ENCODE peak calls at places on chromosomes 6 and 20, in six cellular contexts. One of them, this sample, is unnamed.

GRCh38 chr20:20459726-20460125 is 91.8 kb downstream of the INSM1 start:
- DNase-seq in neural crest cell: no peak
- DNase-seq in dorsolateral prefrontal cortex: no peak
- DNase-seq in WTC11: no peak
- DNase-seq in GM12865: no peak
- DNase-seq in cardiac muscle cell: no peak
- DNase-seq in this sample: no peak

GRCh38 chr20:53050338-53050737 is 78.2 kb downstream of the TSHZ2 start:
- DNase-seq in neural crest cell: no peak
- DNase-seq in dorsolateral prefrontal cortex: no peak
- DNase-seq in WTC11: no peak
- DNase-seq in GM12865: no peak
- DNase-seq in cardiac muscle cell: no peak
- DNase-seq in this sample: no peak

GRCh38 chr6:109944448-109944847 is 33.7 kb upstream of the GPR6 start:
- DNase-seq in neural crest cell: no peak
- DNase-seq in dorsolateral prefrontal cortex: no peak
- DNase-seq in WTC11: peak; percentile 39
- DNase-seq in GM12865: no peak
- DNase-seq in cardiac muscle cell: no peak
- DNase-seq in this sample: no peak

GRCh38 chr20:24993337-24994185 is 1.0 kb upstream of the APMAP start:
- DNase-seq in neural crest cell: no peak
- DNase-seq in dorsolateral prefrontal cortex: no peak
- DNase-seq in WTC11: no peak
- DNase-seq in GM12865: no peak
- DNase-seq in cardiac muscle cell: peak; percentile 67
- DNase-seq in this sample: no peak

GRCh38 chr6:143271024-143271423 is 179.5 kb downstream of the ADAT2 start:
- DNase-seq in neural crest cell: no peak
- DNase-seq in dorsolateral prefrontal cortex: no peak
- DNase-seq in WTC11: no peak
- DNase-seq in GM12865: no peak
- DNase-seq in cardiac muscle cell: peak; percentile 81
- DNase-seq in this sample: no peak

GRCh38 chr6:155142163-155142901 is 121.5 kb upstream of the CLDN20 start:
- DNase-seq in neural crest cell: no peak
- DNase-seq in dorsolateral prefrontal cortex: no peak
- DNase-seq in WTC11: no peak
- DNase-seq in GM12865: no peak
- DNase-seq in cardiac muscle cell: peak; percentile 29
- DNase-seq in this sample: no peak

GRCh38 chr20:845967-846893 is 12.7 kb downstream of the FAM110A start:
- DNase-seq in neural crest cell: no peak
- DNase-seq in dorsolateral prefrontal cortex: no peak
- DNase-seq in WTC11: no peak
- DNase-seq in GM12865: no peak
- DNase-seq in cardiac muscle cell: no peak
- DNase-seq in this sample: no peak

GRCh38 chr20:1369970-1370369 is 22.9 kb downstream of the FKBP1A start:
- DNase-seq in neural crest cell: no peak
- DNase-seq in dorsolateral prefrontal cortex: peak; percentile 19
- DNase-seq in WTC11: no peak
- DNase-seq in GM12865: no peak
- DNase-seq in cardiac muscle cell: no peak
- DNase-seq in this sample: no peak

GRCh38 chr20:61513124-61514017 is 261.3 kb downstream of the CDH4 start:
- DNase-seq in neural crest cell: no peak
- DNase-seq in dorsolateral prefrontal cortex: no peak
- DNase-seq in WTC11: no peak
- DNase-seq in GM12865: no peak
- DNase-seq in cardiac muscle cell: no peak
- DNase-seq in this sample: no peak

GRCh38 chr20:58449703-58450138 is 60.7 kb downstream of the VAPB start:
- DNase-seq in neural crest cell: no peak
- DNase-seq in dorsolateral prefrontal cortex: no peak
- DNase-seq in WTC11: no peak
- DNase-seq in GM12865: peak; percentile 32
- DNase-seq in cardiac muscle cell: no peak
- DNase-seq in this sample: no peak

GRCh38 chr6:20905377-20905776 is 371.1 kb downstream of the CDKAL1 start:
- DNase-seq in neural crest cell: no peak
- DNase-seq in dorsolateral prefrontal cortex: no peak
- DNase-seq in WTC11: no peak
- DNase-seq in GM12865: no peak
- DNase-seq in cardiac muscle cell: no peak
- DNase-seq in this sample: no peak

GRCh38 chr20:50138479-50139393 is 14.8 kb downstream of the PEDS1 start:
- DNase-seq in neural crest cell: peak; percentile 55
- DNase-seq in dorsolateral prefrontal cortex: peak; percentile 22
- DNase-seq in WTC11: peak; percentile 36
- DNase-seq in GM12865: no peak
- DNase-seq in cardiac muscle cell: no peak
- DNase-seq in this sample: no peak

GRCh38 chr20:61117725-61118124 is 134.3 kb upstream of the CDH4 start:
- DNase-seq in neural crest cell: no peak
- DNase-seq in dorsolateral prefrontal cortex: no peak
- DNase-seq in WTC11: no peak
- DNase-seq in GM12865: no peak
- DNase-seq in cardiac muscle cell: no peak
- DNase-seq in this sample: no peak

GRCh38 chr6:122400121-122400450 is 634 bp downstream of the HSF2 start:
- DNase-seq in neural crest cell: peak; percentile 10
- DNase-seq in dorsolateral prefrontal cortex: peak; percentile 37
- DNase-seq in WTC11: no peak
- DNase-seq in GM12865: no peak
- DNase-seq in cardiac muscle cell: no peak
- DNase-seq in this sample: no peak

GRCh38 chr6:71478834-71479541 is 190.4 kb downstream of the OGFRL1 start:
- DNase-seq in neural crest cell: no peak
- DNase-seq in dorsolateral prefrontal cortex: no peak
- DNase-seq in WTC11: no peak
- DNase-seq in GM12865: no peak
- DNase-seq in cardiac muscle cell: peak; percentile 97
- DNase-seq in this sample: no peak

GRCh38 chr6:389622-390021 is 1.9 kb upstream of the IRF4 start:
- DNase-seq in neural crest cell: no peak
- DNase-seq in dorsolateral prefrontal cortex: no peak
- DNase-seq in WTC11: no peak
- DNase-seq in GM12865: peak; percentile 91
- DNase-seq in cardiac muscle cell: no peak
- DNase-seq in this sample: no peak

GRCh38 chr6:108074057-108074358 is 533 bp downstream of the OSTM1 start:
- DNase-seq in neural crest cell: no peak
- DNase-seq in dorsolateral prefrontal cortex: no peak
- DNase-seq in WTC11: no peak
- DNase-seq in GM12865: peak; percentile 54
- DNase-seq in cardiac muscle cell: no peak
- DNase-seq in this sample: peak; percentile 37

GRCh38 chr20:2816583-2817340 is 598 bp downstream of the TMEM239 start:
- DNase-seq in neural crest cell: no peak
- DNase-seq in dorsolateral prefrontal cortex: no peak
- DNase-seq in WTC11: peak; percentile 56
- DNase-seq in GM12865: peak; percentile 46
- DNase-seq in cardiac muscle cell: no peak
- DNase-seq in this sample: no peak
- TF ChIP-seq CTCF in neural crest cell: no peak
- TF ChIP-seq CTCF in dorsolateral prefrontal cortex: no peak
- TF ChIP-seq CTCF in WTC11: peak; percentile 31
- TF ChIP-seq CTCF in GM12865: peak; percentile 27
- TF ChIP-seq CTCF in cardiac muscle cell: peak; percentile 3
- TF ChIP-seq CTCF in this sample: no peak

GRCh38 chr6:32113386-32114352 is 4.5 kb upstream of the TNXB start:
- DNase-seq in neural crest cell: no peak
- DNase-seq in dorsolateral prefrontal cortex: no peak
- DNase-seq in WTC11: peak; percentile 70
- DNase-seq in GM12865: no peak
- DNase-seq in cardiac muscle cell: peak; percentile 98
- DNase-seq in this sample: peak; percentile 75
- TF ChIP-seq CTCF in neural crest cell: no peak
- TF ChIP-seq CTCF in dorsolateral prefrontal cortex: peak; percentile 10
- TF ChIP-seq CTCF in WTC11: no peak
- TF ChIP-seq CTCF in GM12865: no peak
- TF ChIP-seq CTCF in cardiac muscle cell: peak; percentile 69
- TF ChIP-seq CTCF in this sample: no peak

DNA sequence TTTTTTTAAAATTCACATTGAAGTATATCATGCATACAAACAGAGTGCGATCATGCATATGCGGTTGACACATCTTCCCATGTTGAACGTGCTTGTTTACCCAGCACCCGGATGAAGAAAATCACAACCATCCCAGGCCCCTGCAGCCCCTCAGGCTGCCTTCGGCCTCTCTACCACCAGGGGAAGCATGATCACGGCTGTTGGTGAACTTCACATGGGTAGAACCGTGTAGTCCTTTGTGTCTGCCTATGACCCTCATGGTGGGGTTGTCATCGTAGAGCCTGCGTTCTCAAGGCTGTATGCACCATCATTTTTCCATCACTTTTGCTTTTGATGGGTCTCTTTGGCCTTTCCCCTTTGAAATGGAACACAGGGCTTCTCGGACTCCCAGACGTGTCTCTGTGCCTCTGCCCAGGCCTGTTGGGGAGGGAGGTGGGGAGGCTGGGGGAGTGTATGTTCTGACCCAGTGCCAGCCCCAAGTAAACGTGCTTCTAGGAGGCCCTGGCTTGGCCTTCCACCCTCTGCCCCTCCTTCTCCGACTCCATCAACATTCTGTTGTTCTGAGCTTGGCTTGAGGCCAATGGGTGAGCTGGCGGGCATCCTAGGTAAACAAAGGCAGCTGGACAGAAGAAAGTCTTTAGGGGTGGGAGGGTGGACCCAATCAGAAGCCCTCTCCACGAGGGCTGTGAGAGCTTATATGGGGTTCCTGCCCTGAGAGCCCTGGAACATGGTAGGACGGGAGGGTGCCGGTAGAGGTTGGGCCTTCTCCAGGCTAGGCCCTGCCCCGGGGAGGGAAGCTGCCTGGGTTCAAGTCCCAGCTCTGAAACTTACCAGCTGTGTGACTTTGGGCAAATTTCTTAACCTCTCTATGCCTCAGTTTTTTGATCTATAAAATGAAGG is 39.7 kb downstream of the TGM2 start:
- DNase-seq in neural crest cell: no peak
- DNase-seq in dorsolateral prefrontal cortex: no peak
- DNase-seq in WTC11: no peak
- DNase-seq in GM12865: no peak
- DNase-seq in cardiac muscle cell: peak; percentile 92
- DNase-seq in this sample: peak; percentile 20
- TF ChIP-seq CTCF in neural crest cell: no peak
- TF ChIP-seq CTCF in dorsolateral prefrontal cortex: no peak
- TF ChIP-seq CTCF in WTC11: no peak
- TF ChIP-seq CTCF in GM12865: no peak
- TF ChIP-seq CTCF in cardiac muscle cell: no peak
- TF ChIP-seq CTCF in this sample: no peak

GRCh38 chr20:45983279-45983743 is 11.3 kb upstream of the ZNF335 start:
- DNase-seq in neural crest cell: no peak
- DNase-seq in dorsolateral prefrontal cortex: no peak
- DNase-seq in WTC11: no peak
- DNase-seq in GM12865: no peak
- DNase-seq in cardiac muscle cell: no peak
- DNase-seq in this sample: no peak

GRCh38 chr20:45981261-45981660 is 9.3 kb upstream of the ZNF335 start:
- DNase-seq in neural crest cell: no peak
- DNase-seq in dorsolateral prefrontal cortex: no peak
- DNase-seq in WTC11: no peak
- DNase-seq in GM12865: no peak
- DNase-seq in cardiac muscle cell: no peak
- DNase-seq in this sample: no peak

GRCh38 chr20:45987108-45987780 is 15.2 kb upstream of the ZNF335 start:
- DNase-seq in neural crest cell: peak; percentile 78
- DNase-seq in dorsolateral prefrontal cortex: peak; percentile 82
- DNase-seq in WTC11: peak; percentile 93
- DNase-seq in GM12865: peak; percentile 75
- DNase-seq in cardiac muscle cell: peak; percentile 70
- DNase-seq in this sample: peak; percentile 60

GRCh38 chr20:45985573-45985972 is 13.6 kb upstream of the ZNF335 start:
- DNase-seq in neural crest cell: no peak
- DNase-seq in dorsolateral prefrontal cortex: no peak
- DNase-seq in WTC11: no peak
- DNase-seq in GM12865: no peak
- DNase-seq in cardiac muscle cell: peak; percentile 30
- DNase-seq in this sample: no peak
- TF ChIP-seq CTCF in neural crest cell: no peak
- TF ChIP-seq CTCF in dorsolateral prefrontal cortex: no peak
- TF ChIP-seq CTCF in WTC11: no peak
- TF ChIP-seq CTCF in GM12865: no peak
- TF ChIP-seq CTCF in cardiac muscle cell: peak; percentile 13
- TF ChIP-seq CTCF in this sample: no peak

GRCh38 chr6:149559389-149559788 is 6.8 kb upstream of the GINM1 start:
- DNase-seq in neural crest cell: no peak
- DNase-seq in dorsolateral prefrontal cortex: no peak
- DNase-seq in WTC11: no peak
- DNase-seq in GM12865: no peak
- DNase-seq in cardiac muscle cell: no peak
- DNase-seq in this sample: no peak

GRCh38 chr6:149563928-149564325 is 2.2 kb upstream of the GINM1 start:
- DNase-seq in neural crest cell: no peak
- DNase-seq in dorsolateral prefrontal cortex: no peak
- DNase-seq in WTC11: no peak
- DNase-seq in GM12865: no peak
- DNase-seq in cardiac muscle cell: no peak
- DNase-seq in this sample: no peak

GRCh38 chr6:149563203-149563927 is 2.8 kb upstream of the GINM1 start:
- DNase-seq in neural crest cell: no peak
- DNase-seq in dorsolateral prefrontal cortex: no peak
- DNase-seq in WTC11: no peak
- DNase-seq in GM12865: no peak
- DNase-seq in cardiac muscle cell: peak; percentile 73
- DNase-seq in this sample: no peak

GRCh38 chr6:149558029-149558428 is 8.1 kb upstream of the GINM1 start:
- DNase-seq in neural crest cell: no peak
- DNase-seq in dorsolateral prefrontal cortex: no peak
- DNase-seq in WTC11: no peak
- DNase-seq in GM12865: no peak
- DNase-seq in cardiac muscle cell: no peak
- DNase-seq in this sample: no peak

GRCh38 chr6:149560736-149561135 is 5.4 kb upstream of the GINM1 start:
- DNase-seq in neural crest cell: no peak
- DNase-seq in dorsolateral prefrontal cortex: no peak
- DNase-seq in WTC11: peak; percentile 25
- DNase-seq in GM12865: peak; percentile 27
- DNase-seq in cardiac muscle cell: no peak
- DNase-seq in this sample: no peak
- TF ChIP-seq CTCF in neural crest cell: peak; percentile 65
- TF ChIP-seq CTCF in dorsolateral prefrontal cortex: peak; percentile 41
- TF ChIP-seq CTCF in WTC11: peak; percentile 39
- TF ChIP-seq CTCF in GM12865: peak; percentile 59
- TF ChIP-seq CTCF in cardiac muscle cell: peak; percentile 49
- TF ChIP-seq CTCF in this sample: no peak

DNA sequence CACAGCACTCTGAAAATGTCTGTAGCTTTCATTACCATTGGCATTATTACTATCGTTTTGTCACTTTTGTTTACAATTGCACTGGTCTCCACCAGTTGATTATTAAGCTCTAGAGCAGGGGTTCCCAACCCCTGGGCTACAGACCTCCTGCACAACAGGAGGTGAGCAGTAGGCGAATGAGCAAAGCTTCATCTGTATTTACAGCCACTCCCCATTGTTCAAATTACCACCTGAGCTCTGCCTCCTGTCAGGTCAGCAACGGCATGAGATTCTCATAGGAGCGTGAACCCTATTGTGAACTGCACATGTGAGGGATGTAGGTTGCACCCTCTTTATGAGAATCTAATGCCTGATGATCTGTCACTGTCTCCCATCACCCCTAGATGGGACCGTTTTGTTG is 126.4 kb downstream of the ATXN1 start:
- DNase-seq in neural crest cell: no peak
- DNase-seq in dorsolateral prefrontal cortex: no peak
- DNase-seq in WTC11: no peak
- DNase-seq in GM12865: no peak
- DNase-seq in cardiac muscle cell: no peak
- DNase-seq in this sample: no peak
- TF ChIP-seq CTCF in neural crest cell: no peak
- TF ChIP-seq CTCF in dorsolateral prefrontal cortex: no peak
- TF ChIP-seq CTCF in WTC11: no peak
- TF ChIP-seq CTCF in GM12865: no peak
- TF ChIP-seq CTCF in cardiac muscle cell: no peak
- TF ChIP-seq CTCF in this sample: no peak

This sample was measured in omental fat pad.